ENCODE peak calls at places on chromosomes 16 and 17, in five cellular contexts. U is sigmoid colon; G is tibial artery; F is CD4-positive, CD25-positive, alpha-beta regulatory T cell; C is PC-3. O is an unnamed sample.
A peak's percentile ranks its signal among the peaks of the same experiment; 100 is the strongest.

GRCh38 chr16:84312783-84313382 is 18.2 kb downstream of the WFDC1 start:
- DNase-seq in U (peak; percentile 65), G (no peak), F (no peak), C (peak; percentile 24), O (no peak)

GRCh38 chr16:638034-638543 is 2.0 kb upstream of the METTL26 start:
- DNase-seq in U (no peak), G (no peak), F (no peak), C (no peak), O (peak; percentile 84)

GRCh38 chr16:1300664-1301476 is 8.6 kb upstream of the UBE2I start:
- DNase-seq in U (no peak), G (peak; percentile 48), F (peak; percentile 71), C (peak; percentile 61), O (peak; percentile 94)

GRCh38 chr17:57243171-57243622 is 13.1 kb upstream of the MSI2 start:
- DNase-seq in U (peak; percentile 81), G (peak; percentile 40), F (peak; percentile 78), C (peak; percentile 83), O (peak; percentile 87)

GRCh38 chr16:22400899-22401298 is 26.5 kb upstream of the CDR2 start:
- DNase-seq in U (no peak), G (no peak), F (no peak), C (no peak), O (no peak)

GRCh38 chr17:36778458-36778857 is 158.8 kb upstream of the LHX1 start:
- DNase-seq in U (no peak), G (no peak), F (no peak), C (no peak), O (no peak)

GRCh38 chr17:37490638-37491614 is 1.2 kb downstream of the DUSP14 start:
- DNase-seq in U (peak; percentile 85), G (peak; percentile 54), F (no peak), C (peak; percentile 87), O (no peak)

GRCh38 chr17:36755586-36755985 is 154.2 kb downstream of the MRM1 start:
- DNase-seq in U (no peak), G (no peak), F (peak; percentile 45), C (peak; percentile 46), O (peak; percentile 48)

GRCh38 chr17:49031965-49032928 is 35.1 kb downstream of the IGF2BP1 start:
- DNase-seq in U (no peak), G (no peak), F (peak; percentile 63), C (peak; percentile 94), O (no peak)

GRCh38 chr17:1005361-1005946 is 8.5 kb downstream of the TIMM22 start:
- DNase-seq in U (peak; percentile 91), G (peak; percentile 72), F (no peak), C (no peak), O (peak; percentile 78)

GRCh38 chr16:67729636-67730248 is 10.6 kb upstream of the GFOD2 start:
- DNase-seq in U (peak; percentile 52), G (no peak), F (no peak), C (no peak), O (peak; percentile 36)

DNA sequence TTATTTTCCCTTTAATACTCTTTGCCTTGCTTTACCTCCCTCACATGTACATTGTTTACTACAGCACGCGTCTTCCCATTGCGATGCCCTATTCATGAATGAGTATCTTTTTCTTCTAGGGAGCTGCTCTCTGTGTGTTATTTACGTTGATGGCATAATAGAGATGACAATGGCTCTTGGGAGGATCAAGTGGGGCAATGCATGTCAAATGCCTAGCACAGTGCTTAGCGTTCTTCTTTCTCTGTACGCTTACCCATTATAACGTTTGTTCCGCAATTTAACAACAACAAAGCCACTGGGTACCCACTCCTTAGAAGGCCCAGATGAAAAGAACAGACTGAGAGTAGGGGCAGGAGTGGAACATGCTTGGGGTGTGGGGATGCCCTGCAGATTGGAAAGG is 271.6 kb upstream of the TNRC6C start:
- DNase-seq in U (no peak), G (no peak), F (no peak), C (no peak), O (no peak)
- H3K4me3 ChIP-seq in U (no peak overlapping the region), G (no peak overlapping the region), F (no peak overlapping the region), C (no peak overlapping the region), O (no peak overlapping the region)

GRCh38 chr17:43220511-43221125 is 7.8 kb downstream of the CCDC200 start:
- DNase-seq in U (peak; percentile 35), G (no peak), F (no peak), C (no peak), O (peak; percentile 38)
- H3K27ac ChIP-seq in U (no peak overlapping the region), G (no peak overlapping the region), F (no peak overlapping the region), C (no peak overlapping the region), O (no peak overlapping the region)

GRCh38 chr16:29974291-29975133 is 844 bp downstream of the TAOK2 start:
- DNase-seq in U (no peak), G (peak; percentile 24), F (peak; percentile 46), C (peak; percentile 4), O (peak; percentile 86)

GRCh38 chr16:29973384-29974246 is at the start of gene TAOK2:
- DNase-seq in U (peak; percentile 100), G (peak; percentile 98), F (peak; percentile 98), C (peak; percentile 95), O (peak; percentile 100)

GRCh38 chr16:29972500-29972899 is 1.2 kb upstream of the TAOK2 start:
- DNase-seq in U (no peak), G (no peak), F (no peak), C (no peak), O (no peak)

GRCh38 chr16:29971304-29971703 is 2.4 kb upstream of the TAOK2 start:
- DNase-seq in U (no peak), G (no peak), F (no peak), C (no peak), O (no peak)

DNA sequence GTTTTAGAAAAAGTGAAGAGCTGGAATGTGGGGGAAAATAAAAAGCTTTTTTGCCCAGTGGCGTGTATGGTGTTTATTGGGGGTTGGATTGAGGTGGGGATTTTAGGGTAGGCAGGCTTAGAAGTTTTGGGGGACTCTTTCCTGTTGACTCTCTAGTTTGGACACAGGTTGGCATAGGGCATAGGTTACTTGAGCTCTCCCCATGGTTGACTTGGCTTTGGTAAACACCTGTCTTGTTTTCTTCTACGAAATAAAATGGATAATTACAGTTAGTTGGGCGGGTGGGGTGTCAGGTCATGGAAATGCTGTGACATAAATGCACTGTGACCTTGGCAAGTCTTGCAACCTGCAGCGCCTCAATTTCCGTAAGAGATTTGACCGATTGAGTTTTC is 680 bp upstream of the TAOK2 start:
- DNase-seq in U (no peak), G (no peak), F (no peak), C (no peak), O (no peak)
- H3K4me3 ChIP-seq in U (peak overlapping the region; percentile 86), G (peak overlapping the region; percentile 90), F (peak overlapping the region; percentile 57), C (no peak overlapping the region), O (peak overlapping the region; percentile 76)

GRCh38 chr17:65122836-65123756 is 14.1 kb upstream of the RGS9 start:
- DNase-seq in U (peak; percentile 91), G (peak; percentile 79), F (peak; percentile 93), C (peak; percentile 86), O (peak; percentile 93)
- H3K27ac ChIP-seq in U (peak overlapping the region; percentile 94), G (peak overlapping the region; percentile 93), F (peak overlapping the region; percentile 71), C (peak overlapping the region; percentile 91), O (peak overlapping the region; percentile 94)

DNA sequence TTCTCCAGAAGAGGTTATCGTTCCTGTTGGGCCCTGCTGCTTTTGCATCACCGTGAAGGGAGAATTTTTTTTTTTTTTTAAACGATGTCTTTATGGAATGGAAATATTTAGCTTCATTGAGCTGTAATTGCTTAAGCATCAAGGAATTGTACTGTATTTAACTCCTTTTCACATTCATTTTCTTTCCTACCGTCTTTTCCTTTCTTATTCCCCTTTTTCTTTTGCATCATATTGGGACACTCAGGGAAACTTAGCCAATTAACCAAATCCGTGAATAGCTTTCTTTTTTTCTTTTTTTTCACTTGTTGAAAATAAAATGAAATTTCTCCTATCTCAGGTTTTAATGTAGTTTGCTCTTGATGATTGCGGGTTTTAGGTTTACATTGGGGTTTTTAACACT is 1.5 kb downstream of the TNRC6A start:
- DNase-seq in U (no peak), G (no peak), F (no peak), C (no peak), O (no peak)
- H3K4me3 ChIP-seq in U (peak overlapping the region; percentile 78), G (peak overlapping the region; percentile 82), F (peak overlapping the region; percentile 85), C (peak overlapping the region; percentile 75), O (peak overlapping the region; percentile 88)

DNA sequence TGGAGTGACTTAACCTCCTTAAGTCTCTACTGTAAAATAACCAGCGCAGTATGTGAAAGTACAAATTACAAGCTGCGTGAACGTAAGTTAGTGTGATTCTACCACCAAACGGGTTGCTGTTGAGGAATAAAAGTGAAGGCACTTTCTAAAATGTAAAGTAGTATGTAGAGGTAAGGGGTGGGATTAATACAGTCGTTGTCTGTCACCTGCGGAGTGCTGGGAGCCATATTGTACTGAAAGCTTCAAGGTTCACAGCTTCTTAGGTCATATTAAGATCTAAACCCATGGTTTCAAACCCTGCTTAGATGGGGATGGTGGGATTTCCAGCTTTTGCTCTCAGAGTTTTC is 1.4 kb downstream of the RSPRY1 start:
- DNase-seq in U (no peak), G (no peak), F (peak; percentile 49), C (no peak), O (no peak)
- H3K27ac ChIP-seq in U (peak overlapping the region; percentile 98), G (peak overlapping the region; percentile 98), F (peak overlapping the region; percentile 94), C (peak overlapping the region; percentile 38), O (peak overlapping the region; percentile 93)

DNA sequence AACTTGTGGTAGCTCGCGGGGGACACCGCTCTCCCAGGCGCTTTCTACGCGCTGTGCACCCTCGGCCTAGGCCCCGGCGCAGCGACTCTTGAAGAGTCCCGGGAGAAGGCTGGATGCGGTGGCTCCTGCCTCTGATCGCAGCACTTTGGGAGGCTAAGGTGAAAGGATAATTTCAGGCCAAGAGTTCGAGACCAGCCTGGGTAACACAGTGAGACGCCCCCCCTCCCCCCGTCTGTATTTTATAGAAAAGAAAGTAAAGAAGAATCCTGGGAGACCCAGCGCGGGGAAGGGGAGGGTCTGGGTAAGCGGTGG is 436 bp upstream of the PLLP start:
- DNase-seq in U (no peak), G (no peak), F (no peak), C (no peak), O (no peak)
- H3K4me3 ChIP-seq in U (peak overlapping the region; percentile 60), G (peak overlapping the region; percentile 61), F (no peak overlapping the region), C (peak overlapping the region; percentile 72), O (peak overlapping the region; percentile 73)

DNA sequence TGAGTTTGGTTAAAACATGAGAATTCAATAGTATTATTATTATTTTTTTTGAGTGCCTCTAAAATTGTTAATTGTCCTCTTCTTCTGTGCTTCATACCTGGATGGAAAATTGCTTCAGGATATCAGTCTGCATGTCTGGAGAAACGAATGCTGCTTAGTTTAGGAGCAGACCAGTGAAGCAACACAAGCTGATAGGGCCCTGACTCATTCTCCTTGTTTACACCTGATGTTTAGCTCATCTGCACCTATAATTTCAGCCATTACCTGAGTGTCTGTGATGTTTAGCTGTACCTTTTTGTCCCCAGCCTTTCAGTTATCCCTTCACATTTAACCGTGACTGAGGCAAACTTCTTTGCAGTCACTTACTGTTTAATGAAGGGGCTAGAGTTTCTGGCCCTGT is 14.8 kb downstream of the SNTB2 start:
- DNase-seq in U (no peak), G (no peak), F (no peak), C (peak; percentile 24), O (no peak)
- H3K27ac ChIP-seq in U (no peak overlapping the region), G (no peak overlapping the region), F (no peak overlapping the region), C (no peak overlapping the region), O (no peak overlapping the region)

GRCh38 chr16:8391219-8391757 is 199.0 kb downstream of the TMEM114 start:
- DNase-seq in U (no peak), G (no peak), F (no peak), C (no peak), O (no peak)

GRCh38 chr16:8388684-8389083 is 201.6 kb downstream of the TMEM114 start:
- DNase-seq in U (no peak), G (no peak), F (no peak), C (no peak), O (no peak)
- H3K4me3 ChIP-seq in U (no peak overlapping the region), G (no peak overlapping the region), F (no peak overlapping the region), C (no peak overlapping the region), O (no peak overlapping the region)

DNA sequence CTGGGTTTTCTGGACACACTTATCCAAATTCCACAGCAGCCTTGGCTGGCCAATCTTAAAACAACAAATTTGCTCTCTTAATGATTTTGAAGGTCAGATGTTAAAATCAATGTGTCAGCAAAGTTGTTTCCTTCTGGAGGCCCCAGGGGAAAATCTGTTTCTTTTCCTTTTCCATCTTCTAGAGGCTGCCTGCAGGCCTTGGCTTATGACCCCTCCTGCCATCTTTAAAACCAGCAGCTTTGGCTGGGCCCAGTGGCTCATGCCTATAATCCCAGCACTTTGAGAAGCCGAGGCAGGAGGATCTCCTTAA is 3.0 kb downstream of the LGALS9 start:
- DNase-seq in U (no peak), G (no peak), F (no peak), C (no peak), O (no peak)
- H3K27ac ChIP-seq in U (peak overlapping the region; percentile 62), G (no peak overlapping the region), F (no peak overlapping the region), C (no peak overlapping the region), O (peak overlapping the region; percentile 89)